ENCODE peak calls at places on chromosomes 3 and 15, in seven cellular contexts. K is A549, Y is thoracic aorta, G is IMR-90, B is Panc1, L is dorsolateral prefrontal cortex, H is substantia nigra. N is an unnamed sample.

GRCh38 chr3:163438760-163439159 is 1639.5 kb downstream of the SI start:
- DNase-seq in B (no peak), G (no peak), H (no peak), K (no peak), L (no peak), Y (no peak), N (no peak)

GRCh38 chr3:72375237-72376154 is 472.7 kb downstream of the SHQ1 start:
- DNase-seq in Y (no peak), K (no peak), L (no peak), B (no peak), H (no peak), G (no peak), N (no peak)

GRCh38 chr15:67458449-67458848 is 62.5 kb upstream of the C15orf61 start:
- DNase-seq in Y (no peak), B (no peak), L (no peak), K (no peak), G (peak; percentile 14), H (no peak), N (no peak)

GRCh38 chr15:25989327-25989726 is 126.2 kb upstream of the ATP10A start:
- DNase-seq in Y (no peak), G (no peak), L (no peak), H (no peak), B (no peak), K (no peak), N (no peak)

GRCh38 chr15:53716909-53717878 is 42.3 kb downstream of the WDR72 start:
- DNase-seq in L (no peak), G (no peak), H (no peak), B (no peak), Y (no peak), K (peak; percentile 45), N (no peak)

GRCh38 chr3:114872056-114872455 is 275.0 kb downstream of the ZBTB20 start:
- DNase-seq in L (no peak), B (no peak), H (no peak), K (no peak), G (peak; percentile 16), Y (no peak), N (no peak)

GRCh38 chr3:89306535-89306934 is 199.1 kb downstream of the EPHA3 start:
- DNase-seq in G (no peak), Y (no peak), K (no peak), L (no peak), H (no peak), B (no peak), N (no peak)

GRCh38 chr15:81254277-81255265 is 57.9 kb downstream of the IL16 start:
- DNase-seq in H (no peak), G (peak; percentile 59), B (no peak), Y (no peak), L (no peak), K (no peak), N (no peak)

GRCh38 chr15:91424001-91424400 is 323.9 kb downstream of the SV2B start:
- DNase-seq in B (no peak), H (no peak), L (no peak), Y (no peak), K (no peak), G (no peak), N (no peak)

GRCh38 chr3:142315083-142315482 is 89.7 kb upstream of the GK5 start:
- DNase-seq in K (peak; percentile 63), H (no peak), Y (no peak), G (peak; percentile 87), L (no peak), B (no peak), N (no peak)

GRCh38 chr15:50287324-50288116 is 22.0 kb upstream of the HDC start:
- DNase-seq in K (no peak), H (no peak), L (no peak), B (no peak), G (no peak), Y (no peak), N (no peak)
- H3K27ac ChIP-seq in K (no peak overlapping the region), H (no peak overlapping the region), L (no peak overlapping the region), B (no peak overlapping the region), G (no peak overlapping the region), Y (no peak overlapping the region), N (no peak overlapping the region)

GRCh38 chr15:63601026-63601726 is 4.0 kb downstream of the FBXL22 start:
- DNase-seq in K (peak; percentile 30), B (no peak), L (no peak), Y (no peak), H (no peak), G (peak; percentile 44), N (no peak)

GRCh38 chr15:63599401-63600000 is 2.3 kb downstream of the FBXL22 start:
- DNase-seq in L (peak; percentile 57), H (peak; percentile 54), B (no peak), G (no peak), K (peak; percentile 72), Y (no peak), N (no peak)

GRCh38 chr15:63601727-63602185 is 4.6 kb downstream of the FBXL22 start:
- DNase-seq in Y (no peak), H (no peak), K (no peak), G (no peak), B (no peak), L (no peak), N (no peak)

GRCh38 chr15:63600001-63600645 is 2.9 kb downstream of the FBXL22 start:
- DNase-seq in Y (no peak), H (no peak), K (peak; percentile 56), L (no peak), G (no peak), B (no peak), N (no peak)

DNA sequence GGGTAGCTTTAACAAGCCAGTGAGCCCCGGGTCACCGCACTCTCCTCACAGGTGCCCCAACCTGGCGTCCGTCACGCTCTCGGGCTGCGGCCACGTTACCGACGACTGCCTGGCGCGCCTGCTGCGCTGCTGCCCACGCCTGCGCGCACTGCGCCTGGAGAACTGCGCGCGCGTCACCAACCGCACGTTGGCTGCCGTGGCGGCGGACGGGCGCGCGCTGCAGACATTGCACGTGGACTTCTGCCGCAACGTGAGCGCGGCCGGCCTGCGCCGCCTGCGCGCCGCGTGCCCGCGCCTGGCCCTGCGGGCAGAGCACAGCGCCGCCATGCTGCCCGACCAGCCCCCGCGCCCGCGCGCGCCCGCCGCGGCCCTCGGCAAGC is 3.4 kb downstream of the FBXL22 start:
- DNase-seq in H (peak; percentile 79), K (peak; percentile 96), G (peak; percentile 93), B (no peak), Y (no peak), L (peak; percentile 80), N (peak; percentile 79)
- H3K27ac ChIP-seq in H (peak overlapping the region; percentile 77), K (peak overlapping the region; percentile 91), G (peak overlapping the region; percentile 52), B (peak overlapping the region; percentile 91), Y (peak overlapping the region; percentile 83), L (peak overlapping the region; percentile 93), N (peak overlapping the region; percentile 74)

GRCh38 chr15:45521596-45522167 is 873 bp downstream of the SLC30A4 start:
- DNase-seq in G (no peak), B (no peak), H (no peak), L (no peak), Y (no peak), K (peak; percentile 6), N (no peak)

GRCh38 chr15:45522179-45522930 is at the start of gene SLC30A4:
- DNase-seq in H (peak; percentile 61), Y (peak; percentile 7), B (no peak), G (peak; percentile 42), K (peak; percentile 45), L (peak; percentile 44), N (no peak)

GRCh38 chr15:45522931-45523331 is 376 bp upstream of the SLC30A4 start:
- DNase-seq in K (peak; percentile 24), L (peak; percentile 35), B (peak; percentile 17), G (peak; percentile 25), H (no peak), Y (no peak), N (no peak)
- H3K27ac ChIP-seq in K (peak overlapping the region; percentile 80), L (peak overlapping the region; percentile 81), B (peak overlapping the region; percentile 89), G (peak overlapping the region; percentile 13), H (peak overlapping the region; percentile 90), Y (peak overlapping the region; percentile 80), N (peak overlapping the region; percentile 25)

GRCh38 chr3:170003881-170004356 is 33.9 kb upstream of the GPR160 start:
- DNase-seq in G (no peak), H (no peak), K (no peak), B (no peak), Y (no peak), L (no peak), N (no peak)

GRCh38 chr3:169999433-169999832 is 32.8 kb downstream of the SEC62 start:
- DNase-seq in B (no peak), L (no peak), Y (no peak), G (no peak), K (no peak), H (no peak), N (no peak)

GRCh38 chr3:170000051-170000450 is 33.4 kb downstream of the SEC62 start:
- DNase-seq in G (no peak), K (no peak), Y (no peak), L (no peak), B (no peak), H (no peak), N (no peak)

GRCh38 chr3:170002231-170002630 is 35.6 kb upstream of the GPR160 start:
- DNase-seq in H (no peak), B (no peak), K (no peak), Y (no peak), G (no peak), L (no peak), N (no peak)

DNA sequence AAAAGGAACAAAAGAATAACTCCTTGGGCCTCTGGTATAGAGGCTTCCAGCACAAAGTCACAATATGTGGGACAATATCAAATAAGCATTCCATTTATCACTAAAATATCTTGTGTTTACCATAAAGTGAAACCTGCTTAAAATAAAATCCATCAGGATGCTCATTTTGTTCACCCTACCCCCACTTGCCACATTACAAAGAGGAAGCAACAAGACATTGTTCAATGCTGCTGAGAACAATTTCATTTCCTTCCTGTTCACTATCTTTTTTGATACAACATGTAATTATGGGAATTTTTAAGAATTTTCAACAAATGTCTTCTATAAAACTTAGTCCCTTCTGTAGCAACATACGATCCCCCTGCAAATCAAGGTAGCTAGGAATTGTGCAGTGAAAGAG is 35.0 kb upstream of the GPR160 start:
- DNase-seq in G (no peak), Y (no peak), L (no peak), B (no peak), K (no peak), H (no peak), N (no peak)
- H3K27ac ChIP-seq in G (no peak overlapping the region), Y (no peak overlapping the region), L (no peak overlapping the region), B (no peak overlapping the region), K (no peak overlapping the region), H (no peak overlapping the region), N (no peak overlapping the region)

GRCh38 chr15:68580026-68580882 is 1.5 kb downstream of the CORO2B start:
- DNase-seq in B (no peak), H (no peak), Y (no peak), L (no peak), K (no peak), G (no peak), N (no peak)
- H3K27ac ChIP-seq in B (no peak overlapping the region), H (peak overlapping the region; percentile 93), Y (peak overlapping the region; percentile 36), L (peak overlapping the region; percentile 96), K (no peak overlapping the region), G (no peak overlapping the region), N (no peak overlapping the region)